ENCODE peak calls at places on chromosomes 7 and 10, in five cellular contexts. S, Y, M, I and J are unnamed samples.

GRCh38 chr7:149220534-149220933 is 18.9 kb upstream of the ZNF212 start:
- DNase-seq in S (no peak), Y (no peak), M (no peak), I (no peak), J (peak)

GRCh38 chr10:87844837-87845623 is 18.3 kb downstream of the KLLN start:
- DNase-seq in S (no peak), Y (no peak), M (no peak), I (no peak), J (no peak)

GRCh38 chr10:17805440-17805839 is 3.7 kb upstream of the MRC1 start:
- DNase-seq in S (no peak), Y (no peak), M (no peak), I (no peak), J (no peak)

GRCh38 chr10:68732651-68733050 is 11.6 kb downstream of the CCAR1 start:
- DNase-seq in S (no peak), Y (no peak), M (no peak), I (no peak), J (no peak)

GRCh38 chr7:23467731-23468720 is 2.3 kb downstream of the IGF2BP3 start:
- DNase-seq in S (no peak), Y (peak), M (no peak), I (no peak), J (no peak)

GRCh38 chr7:130768854-130769253 is 34.8 kb upstream of the KLF14 start:
- DNase-seq in S (no peak), Y (no peak), M (no peak), I (no peak), J (no peak)

GRCh38 chr10:124534231-124534798 is 72.7 kb downstream of the LHPP start:
- DNase-seq in S (no peak), Y (peak), M (no peak), I (peak), J (no peak)

GRCh38 chr10:113613427-113613826 is 50.4 kb downstream of the NRAP start:
- DNase-seq in S (no peak), Y (no peak), M (no peak), I (no peak), J (no peak)

GRCh38 chr7:151570366-151570915 is 50.7 kb upstream of the RHEB start:
- DNase-seq in S (no peak), Y (no peak), M (no peak), I (no peak), J (no peak)

GRCh38 chr7:4951304-4951703 is 7.7 kb downstream of the MMD2 start:
- DNase-seq in S (no peak), Y (no peak), M (no peak), I (no peak), J (no peak)

GRCh38 chr7:4948402-4948801 is 10.6 kb downstream of the MMD2 start:
- DNase-seq in S (no peak), Y (no peak), M (no peak), I (no peak), J (no peak)

GRCh38 chr7:4957847-4958476 is 1.0 kb downstream of the MMD2 start:
- DNase-seq in S (no peak), Y (no peak), M (no peak), I (no peak), J (no peak)

GRCh38 chr7:4951903-4952636 is 6.9 kb downstream of the MMD2 start:
- DNase-seq in S (no peak), Y (peak), M (no peak), I (no peak), J (no peak)
- TF ChIP-seq CTCF in S (no peak), Y (no peak), M (no peak), I (no peak), J (no peak)

DNA sequence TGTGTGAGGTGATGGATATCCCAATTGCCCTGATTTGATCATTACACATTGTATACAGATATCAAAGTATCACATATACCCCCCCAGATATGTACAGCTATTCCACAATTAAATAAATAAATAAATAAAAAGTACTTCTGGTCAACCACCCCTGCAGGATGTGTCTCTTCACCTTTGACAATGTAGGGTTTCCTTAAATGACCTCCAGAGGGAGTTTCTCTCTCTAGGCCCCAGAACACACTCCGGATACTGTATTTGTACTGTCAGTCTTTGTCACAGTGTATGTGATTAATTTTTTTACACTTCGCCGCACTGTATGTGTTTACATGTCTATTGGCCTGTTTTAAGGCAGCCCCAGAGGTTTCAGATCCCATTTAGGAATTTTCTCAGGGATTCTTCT is 123.6 kb downstream of the ADCYAP1R1 start:
- DNase-seq in S (no peak), Y (no peak), M (no peak), I (no peak), J (no peak)
- TF ChIP-seq CTCF in S (no peak), Y (peak), M (no peak), I (no peak), J (peak)

GRCh38 chr7:16409777-16410176 is 11.6 kb downstream of the CRPPA start:
- DNase-seq in S (no peak), Y (no peak), M (no peak), I (no peak), J (no peak)
- TF ChIP-seq CTCF in S (no peak), Y (no peak), M (no peak), I (no peak), J (no peak)

DNA sequence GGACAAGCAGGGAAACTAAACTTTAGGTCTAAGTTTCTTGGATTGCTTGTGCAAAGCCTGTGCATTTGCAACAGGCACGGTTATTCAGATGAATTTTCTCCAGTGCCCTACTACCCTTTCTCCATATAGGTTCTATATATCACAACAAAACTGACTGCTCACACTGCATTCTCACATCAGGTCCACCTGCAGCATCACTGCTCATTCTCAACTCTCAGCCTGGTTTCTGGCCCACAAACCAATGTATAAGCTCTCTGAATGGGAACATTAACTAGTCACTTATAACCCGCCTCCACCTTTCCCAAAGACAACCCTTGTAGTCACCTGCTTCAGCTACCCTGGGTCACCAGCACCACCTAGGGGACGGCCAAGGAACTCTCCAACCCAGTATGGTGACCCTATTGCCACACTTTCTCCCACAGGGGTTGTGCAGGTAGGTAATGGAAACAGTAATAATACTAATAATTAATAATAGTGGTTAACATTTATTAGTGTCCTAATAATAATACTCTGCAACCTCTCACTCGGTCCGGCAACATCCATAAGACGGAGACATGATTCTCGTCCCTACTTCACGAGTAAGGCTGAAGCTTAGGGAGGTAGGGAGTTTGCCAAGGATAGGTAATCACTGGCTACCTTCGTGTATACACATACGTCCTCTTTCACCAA is 97.3 kb downstream of the CLEC2L start:
- DNase-seq in S (peak), Y (no peak), M (no peak), I (peak), J (no peak)
- TF ChIP-seq CTCF in S (peak), Y (peak), M (no peak), I (peak), J (peak)